ENCODE peak calls at places on chromosomes 5 and 9, in four cellular contexts. One of them, this sample, is unnamed.

GRCh38 chr9:137241490-137242328 is 622 bp downstream of the TUBB4B start:
- DNase-seq in head of caudate nucleus: peak
- DNase-seq in stimulated activated CD4-positive, alpha-beta T cell treated with anti-CD3 and anti-CD28 coated beads, TNF-alpha, amount 100 ng/mL, for 1 hour: peak
- DNase-seq in hippocampal formation: no peak
- DNase-seq in this sample: peak

GRCh38 chr9:111099199-111100005 is 61.1 kb upstream of the LPAR1 start:
- DNase-seq in head of caudate nucleus: no peak
- DNase-seq in stimulated activated CD4-positive, alpha-beta T cell treated with anti-CD3 and anti-CD28 coated beads, TNF-alpha, amount 100 ng/mL, for 1 hour: no peak
- DNase-seq in hippocampal formation: no peak
- DNase-seq in this sample: no peak

GRCh38 chr5:40676643-40677333 is 2.9 kb upstream of the PTGER4 start:
- DNase-seq in head of caudate nucleus: no peak
- DNase-seq in stimulated activated CD4-positive, alpha-beta T cell treated with anti-CD3 and anti-CD28 coated beads, TNF-alpha, amount 100 ng/mL, for 1 hour: no peak
- DNase-seq in hippocampal formation: no peak
- DNase-seq in this sample: peak

GRCh38 chr5:150703767-150704166 is 2.9 kb upstream of the RBM22 start:
- DNase-seq in head of caudate nucleus: no peak
- DNase-seq in stimulated activated CD4-positive, alpha-beta T cell treated with anti-CD3 and anti-CD28 coated beads, TNF-alpha, amount 100 ng/mL, for 1 hour: no peak
- DNase-seq in hippocampal formation: no peak
- DNase-seq in this sample: no peak

GRCh38 chr5:153135416-153135815 is 355.1 kb upstream of the GRIA1 start:
- DNase-seq in head of caudate nucleus: no peak
- DNase-seq in stimulated activated CD4-positive, alpha-beta T cell treated with anti-CD3 and anti-CD28 coated beads, TNF-alpha, amount 100 ng/mL, for 1 hour: no peak
- DNase-seq in hippocampal formation: no peak
- DNase-seq in this sample: no peak

GRCh38 chr5:103298557-103298956 is 40.0 kb downstream of the MACIR start:
- DNase-seq in head of caudate nucleus: no peak
- DNase-seq in stimulated activated CD4-positive, alpha-beta T cell treated with anti-CD3 and anti-CD28 coated beads, TNF-alpha, amount 100 ng/mL, for 1 hour: no peak
- DNase-seq in hippocampal formation: no peak
- DNase-seq in this sample: no peak

GRCh38 chr9:89309166-89309565 is 1.8 kb upstream of the CKS2 start:
- DNase-seq in head of caudate nucleus: no peak
- DNase-seq in stimulated activated CD4-positive, alpha-beta T cell treated with anti-CD3 and anti-CD28 coated beads, TNF-alpha, amount 100 ng/mL, for 1 hour: no peak
- DNase-seq in hippocampal formation: no peak
- DNase-seq in this sample: no peak

GRCh38 chr5:53327811-53328331 is 152.6 kb upstream of the FST start:
- DNase-seq in head of caudate nucleus: no peak
- DNase-seq in stimulated activated CD4-positive, alpha-beta T cell treated with anti-CD3 and anti-CD28 coated beads, TNF-alpha, amount 100 ng/mL, for 1 hour: no peak
- DNase-seq in hippocampal formation: no peak
- DNase-seq in this sample: no peak

GRCh38 chr9:127626752-127627493 is 14.8 kb downstream of the STXBP1 start:
- DNase-seq in head of caudate nucleus: no peak
- DNase-seq in stimulated activated CD4-positive, alpha-beta T cell treated with anti-CD3 and anti-CD28 coated beads, TNF-alpha, amount 100 ng/mL, for 1 hour: no peak
- DNase-seq in hippocampal formation: no peak
- DNase-seq in this sample: no peak

GRCh38 chr5:74510476-74510875 is 130.1 kb downstream of the ENC1 start:
- DNase-seq in head of caudate nucleus: no peak
- DNase-seq in stimulated activated CD4-positive, alpha-beta T cell treated with anti-CD3 and anti-CD28 coated beads, TNF-alpha, amount 100 ng/mL, for 1 hour: no peak
- DNase-seq in hippocampal formation: no peak
- DNase-seq in this sample: no peak

GRCh38 chr9:104758974-104759373 is 5.0 kb upstream of the NIPSNAP3B start:
- DNase-seq in head of caudate nucleus: no peak
- DNase-seq in stimulated activated CD4-positive, alpha-beta T cell treated with anti-CD3 and anti-CD28 coated beads, TNF-alpha, amount 100 ng/mL, for 1 hour: no peak
- DNase-seq in hippocampal formation: no peak
- DNase-seq in this sample: no peak

GRCh38 chr5:68739752-68740151 is 354.1 kb upstream of the SLC30A5 start:
- DNase-seq in head of caudate nucleus: no peak
- DNase-seq in stimulated activated CD4-positive, alpha-beta T cell treated with anti-CD3 and anti-CD28 coated beads, TNF-alpha, amount 100 ng/mL, for 1 hour: no peak
- DNase-seq in hippocampal formation: no peak
- DNase-seq in this sample: no peak

GRCh38 chr5:106423109-106423897 is 1247.4 kb downstream of the EFNA5 start:
- DNase-seq in head of caudate nucleus: no peak
- DNase-seq in stimulated activated CD4-positive, alpha-beta T cell treated with anti-CD3 and anti-CD28 coated beads, TNF-alpha, amount 100 ng/mL, for 1 hour: no peak
- DNase-seq in hippocampal formation: no peak
- DNase-seq in this sample: peak

GRCh38 chr5:132813599-132814440 is 718 bp downstream of the SOWAHA start:
- DNase-seq in head of caudate nucleus: peak
- DNase-seq in stimulated activated CD4-positive, alpha-beta T cell treated with anti-CD3 and anti-CD28 coated beads, TNF-alpha, amount 100 ng/mL, for 1 hour: no peak
- DNase-seq in hippocampal formation: peak
- DNase-seq in this sample: no peak

GRCh38 chr5:76386360-76386759 is 16.7 kb upstream of the IQGAP2 start:
- DNase-seq in head of caudate nucleus: no peak
- DNase-seq in stimulated activated CD4-positive, alpha-beta T cell treated with anti-CD3 and anti-CD28 coated beads, TNF-alpha, amount 100 ng/mL, for 1 hour: no peak
- DNase-seq in hippocampal formation: no peak
- DNase-seq in this sample: peak

GRCh38 chr9:123353984-123354591 is 1.9 kb upstream of the CRB2 start:
- DNase-seq in head of caudate nucleus: peak
- DNase-seq in stimulated activated CD4-positive, alpha-beta T cell treated with anti-CD3 and anti-CD28 coated beads, TNF-alpha, amount 100 ng/mL, for 1 hour: no peak
- DNase-seq in hippocampal formation: peak
- DNase-seq in this sample: peak

GRCh38 chr9:98854206-98854756 is 46.8 kb downstream of the GALNT12 start:
- DNase-seq in head of caudate nucleus: no peak
- DNase-seq in stimulated activated CD4-positive, alpha-beta T cell treated with anti-CD3 and anti-CD28 coated beads, TNF-alpha, amount 100 ng/mL, for 1 hour: no peak
- DNase-seq in hippocampal formation: no peak
- DNase-seq in this sample: no peak

GRCh38 chr5:180787025-180787424 is 15.6 kb downstream of the MGAT1 start:
- DNase-seq in head of caudate nucleus: no peak
- DNase-seq in stimulated activated CD4-positive, alpha-beta T cell treated with anti-CD3 and anti-CD28 coated beads, TNF-alpha, amount 100 ng/mL, for 1 hour: no peak
- DNase-seq in hippocampal formation: no peak
- DNase-seq in this sample: no peak

GRCh38 chr9:94949330-94949729 is 222.8 kb downstream of the AOPEP start:
- DNase-seq in head of caudate nucleus: no peak
- DNase-seq in stimulated activated CD4-positive, alpha-beta T cell treated with anti-CD3 and anti-CD28 coated beads, TNF-alpha, amount 100 ng/mL, for 1 hour: no peak
- DNase-seq in hippocampal formation: no peak
- DNase-seq in this sample: no peak

GRCh38 chr5:171226096-171226495 is 83.0 kb upstream of the TLX3 start:
- DNase-seq in head of caudate nucleus: no peak
- DNase-seq in stimulated activated CD4-positive, alpha-beta T cell treated with anti-CD3 and anti-CD28 coated beads, TNF-alpha, amount 100 ng/mL, for 1 hour: no peak
- DNase-seq in hippocampal formation: no peak
- DNase-seq in this sample: no peak

This sample was measured in upper lobe of left lung.